ENCODE peak calls at places on chromosomes 12 and 14, in nine cellular contexts. Y, A, E, G, T, X, D, F and S are unnamed samples.
A peak's percentile ranks its signal among the peaks of the same experiment; 100 is the strongest.

GRCh38 chr12:85076688-85077430 is 40.7 kb downstream of the LRRIQ1 start:
- DNase-seq in Y (no peak), A (no peak), E (no peak), G (peak; percentile 52), T (peak; percentile 35), X (no peak), D (no peak), F (no peak), S (no peak)

GRCh38 chr12:53069621-53070410 is 9.4 kb downstream of the SPRYD3 start:
- DNase-seq in Y (no peak), A (no peak), E (no peak), G (no peak), T (no peak), X (peak; percentile 28), D (no peak), F (no peak), S (no peak)

GRCh38 chr14:77144412-77145115 is 3.0 kb upstream of the ZDHHC22 start:
- DNase-seq in Y (no peak), A (no peak), E (no peak), G (no peak), T (no peak), X (no peak), D (no peak), F (no peak), S (no peak)

GRCh38 chr12:58491296-58491695 is 429.0 kb downstream of the LRIG3 start:
- DNase-seq in Y (no peak), A (no peak), E (no peak), G (no peak), T (no peak), X (no peak), D (no peak), F (no peak), S (no peak)

GRCh38 chr12:95215925-95216324 is 1.3 kb downstream of the FGD6 start:
- DNase-seq in Y (no peak), A (no peak), E (no peak), G (no peak), T (no peak), X (no peak), D (no peak), F (no peak), S (no peak)

GRCh38 chr14:102591372-102591943 is 991 bp upstream of the RCOR1 start:
- DNase-seq in Y (peak; percentile 51), A (peak; percentile 34), E (peak; percentile 53), G (peak; percentile 38), T (peak; percentile 44), X (peak; percentile 64), D (peak; percentile 9), F (peak; percentile 14), S (no peak)

GRCh38 chr14:55572578-55572977 is 7.4 kb upstream of the KTN1 start:
- DNase-seq in Y (peak; percentile 55), A (no peak), E (no peak), G (no peak), T (peak; percentile 72), X (peak; percentile 45), D (no peak), F (no peak), S (no peak)

GRCh38 chr12:2536724-2537123 is 258.0 kb upstream of the FKBP4 start:
- DNase-seq in Y (no peak), A (no peak), E (no peak), G (no peak), T (no peak), X (no peak), D (no peak), F (no peak), S (no peak)

GRCh38 chr12:108568653-108569154 is 6.3 kb downstream of the ISCU start:
- DNase-seq in Y (no peak), A (no peak), E (no peak), G (no peak), T (no peak), X (no peak), D (peak; percentile 30), F (no peak), S (no peak)

GRCh38 chr14:63949696-63950095 is 96.9 kb downstream of the SYNE2 start:
- DNase-seq in Y (no peak), A (no peak), E (no peak), G (no peak), T (no peak), X (no peak), D (no peak), F (no peak), S (no peak)

GRCh38 chr12:57753938-57754337 is 965 bp upstream of the MARCHF9 start:
- DNase-seq in Y (no peak), A (no peak), E (no peak), G (no peak), T (no peak), X (no peak), D (no peak), F (no peak), S (no peak)

GRCh38 chr14:87430810-87431209 is 562.2 kb downstream of the GALC start:
- DNase-seq in Y (no peak), A (no peak), E (no peak), G (no peak), T (no peak), X (no peak), D (no peak), F (no peak), S (no peak)

GRCh38 chr14:105519946-105520698 is 6.3 kb upstream of the TMEM121 start:
- DNase-seq in Y (no peak), A (no peak), E (no peak), G (no peak), T (no peak), X (no peak), D (no peak), F (no peak), S (no peak)

GRCh38 chr12:128914908-128915563 is 61.8 kb downstream of the GLT1D1 start:
- DNase-seq in Y (no peak), A (no peak), E (no peak), G (peak; percentile 61), T (no peak), X (no peak), D (no peak), F (no peak), S (peak; percentile 87)

GRCh38 chr14:64800000-64800399 is 79.7 kb downstream of the SPTB start:
- DNase-seq in Y (peak; percentile 54), A (peak; percentile 38), E (no peak), G (peak; percentile 4), T (peak; percentile 16), X (peak; percentile 46), D (no peak), F (no peak), S (no peak)

GRCh38 chr12:75683220-75683619 is 171.8 kb upstream of the KRR1 start:
- DNase-seq in Y (no peak), A (no peak), E (no peak), G (no peak), T (no peak), X (no peak), D (no peak), F (no peak), S (no peak)

GRCh38 chr14:39469094-39469710 is 37.0 kb upstream of the FBXO33 start:
- DNase-seq in Y (no peak), A (peak; percentile 56), E (peak; percentile 61), G (peak; percentile 25), T (no peak), X (no peak), D (no peak), F (no peak), S (no peak)